ENCODE peak calls at places on chromosomes 5 and 9, in nine cellular contexts. P is activated B cell treated with CpG ODN at 0.5 μM for 24 hours; C is Right ventricle myocardium superior; D is A549; M is activated T-cell treated with anti-CD3 and anti-CD28 coated beads, Interleukin-2, amount 50 U/mL, for 72 hours; L is left cardiac atrium; I is IMR-90; W is central memory CD8-positive, alpha-beta T cell; N is upper lobe of left lung. Z is an unnamed sample.

GRCh38 chr5:159645194-159645846 is 271.0 kb upstream of the ADRA1B start:
- ATAC-seq in P (no peak), C (peak), D (no peak), M (no peak), L (no peak), I (no peak), W (no peak), N (no peak), Z (no peak)

GRCh38 chr5:112005533-112005926 is 248.5 kb upstream of the NREP start:
- ATAC-seq in P (no peak), C (no peak), D (no peak), M (no peak), L (peak), I (no peak), W (no peak), N (no peak), Z (no peak)

GRCh38 chr5:116492016-116492623 is 82.5 kb downstream of the SEMA6A start:
- ATAC-seq in P (no peak), C (peak), D (no peak), M (peak), L (peak), I (peak), W (peak), N (no peak), Z (peak)

GRCh38 chr5:170087168-170087817 is 18.4 kb upstream of the FOXI1 start:
- ATAC-seq in P (no peak), C (no peak), D (no peak), M (no peak), L (no peak), I (no peak), W (no peak), N (no peak), Z (no peak)

GRCh38 chr9:138044485-138045383 is 167.2 kb downstream of the CACNA1B start:
- ATAC-seq in P (no peak), C (no peak), D (no peak), M (no peak), L (no peak), I (no peak), W (no peak), N (no peak), Z (no peak)

GRCh38 chr5:181121675-181122561 is 9.1 kb downstream of the OR2V1 start:
- ATAC-seq in P (no peak), C (peak), D (peak), M (no peak), L (peak), I (no peak), W (no peak), N (peak), Z (no peak)

GRCh38 chr5:4947899-4948556 is 192.1 kb upstream of the ADAMTS16 start:
- ATAC-seq in P (no peak), C (no peak), D (no peak), M (no peak), L (peak), I (no peak), W (no peak), N (no peak), Z (no peak)

GRCh38 chr9:134413890-134414731 is 87.9 kb downstream of the RXRA start:
- ATAC-seq in P (no peak), C (peak), D (peak), M (no peak), L (peak), I (peak), W (no peak), N (peak), Z (no peak)

GRCh38 chr5:3592298-3592697 is 3.3 kb upstream of the IRX1 start:
- ATAC-seq in P (no peak), C (no peak), D (no peak), M (no peak), L (no peak), I (no peak), W (no peak), N (no peak), Z (no peak)

GRCh38 chr5:7396169-7397004 is 449 bp downstream of the ADCY2 start:
- ATAC-seq in P (no peak), C (no peak), D (peak), M (peak), L (peak), I (no peak), W (no peak), N (no peak), Z (no peak)

GRCh38 chr9:107794259-107794658 is 304.7 kb upstream of the KLF4 start:
- ATAC-seq in P (no peak), C (no peak), D (no peak), M (no peak), L (no peak), I (no peak), W (no peak), N (no peak), Z (no peak)

GRCh38 chr9:121599872-121600585 is 51.4 kb upstream of the DAB2IP start:
- ATAC-seq in P (no peak), C (no peak), D (peak), M (no peak), L (no peak), I (no peak), W (no peak), N (no peak), Z (no peak)

GRCh38 chr9:91820126-91820750 is 129.8 kb downstream of the ROR2 start:
- ATAC-seq in P (no peak), C (no peak), D (no peak), M (no peak), L (no peak), I (no peak), W (no peak), N (no peak), Z (no peak)

GRCh38 chr5:72377920-72378635 is 57.9 kb downstream of the PTCD2 start:
- ATAC-seq in P (no peak), C (peak), D (no peak), M (no peak), L (peak), I (no peak), W (no peak), N (no peak), Z (no peak)

GRCh38 chr5:91712718-91713117 is 329.6 kb upstream of the ARRDC3 start:
- ATAC-seq in P (no peak), C (no peak), D (no peak), M (no peak), L (no peak), I (no peak), W (no peak), N (no peak), Z (no peak)

GRCh38 chr5:31479706-31480105 is 52.2 kb downstream of the DROSHA start:
- ATAC-seq in P (no peak), C (no peak), D (no peak), M (no peak), L (no peak), I (no peak), W (no peak), N (no peak), Z (no peak)

GRCh38 chr5:20572560-20572959 is 584.6 kb upstream of the CDH18 start:
- ATAC-seq in P (no peak), C (no peak), D (peak), M (no peak), L (no peak), I (no peak), W (no peak), N (no peak), Z (no peak)

GRCh38 chr5:6728011-6728794 is 15.0 kb downstream of the TENT4A start:
- ATAC-seq in P (peak), C (no peak), D (no peak), M (peak), L (no peak), I (no peak), W (no peak), N (no peak), Z (peak)

GRCh38 chr5:156920042-156920860 is 42.8 kb downstream of the TIMD4 start:
- ATAC-seq in P (no peak), C (no peak), D (no peak), M (peak), L (no peak), I (no peak), W (peak), N (no peak), Z (peak)

GRCh38 chr9:138059196-138059595 is 181.6 kb downstream of the CACNA1B start:
- ATAC-seq in P (no peak), C (no peak), D (no peak), M (no peak), L (no peak), I (no peak), W (no peak), N (no peak), Z (no peak)

GRCh38 chr5:77915346-77915745 is 139.2 kb upstream of the TBCA start:
- ATAC-seq in P (no peak), C (no peak), D (no peak), M (no peak), L (no peak), I (no peak), W (no peak), N (no peak), Z (no peak)

GRCh38 chr5:54844905-54845566 is 140.4 kb downstream of the ESM1 start:
- ATAC-seq in P (peak), C (peak), D (no peak), M (no peak), L (no peak), I (peak), W (peak), N (no peak), Z (peak)

GRCh38 chr9:26677965-26678745 is 214.4 kb downstream of the CAAP1 start:
- ATAC-seq in P (no peak), C (no peak), D (no peak), M (no peak), L (no peak), I (no peak), W (no peak), N (no peak), Z (no peak)

GRCh38 chr5:176578391-176578808 is 29.3 kb downstream of the CDHR2 start:
- ATAC-seq in P (peak), C (peak), D (peak), M (peak), L (peak), I (no peak), W (no peak), N (peak), Z (peak)

GRCh38 chr9:121505903-121506640 is 6.4 kb upstream of the GGTA1 start:
- ATAC-seq in P (no peak), C (no peak), D (peak), M (no peak), L (no peak), I (no peak), W (no peak), N (no peak), Z (no peak)

GRCh38 chr5:89377752-89378455 is 494.9 kb upstream of the MEF2C start:
- ATAC-seq in P (no peak), C (no peak), D (no peak), M (no peak), L (no peak), I (no peak), W (no peak), N (no peak), Z (no peak)

GRCh38 chr5:56638768-56639238 is 176.5 kb upstream of the MAP3K1 start:
- ATAC-seq in P (no peak), C (no peak), D (no peak), M (no peak), L (no peak), I (no peak), W (no peak), N (no peak), Z (peak)

GRCh38 chr9:131270171-131271015 is 5.9 kb downstream of the FAM78A start:
- ATAC-seq in P (peak), C (peak), D (no peak), M (peak), L (peak), I (no peak), W (peak), N (peak), Z (peak)

GRCh38 chr9:694499-695154 is 146.9 kb upstream of the DMRT1 start:
- ATAC-seq in P (no peak), C (peak), D (peak), M (no peak), L (peak), I (peak), W (no peak), N (no peak), Z (no peak)

Z was measured in stimulated activated memory B cell treated with anti-CD40 and anti-IgM and Interleukin-4, amounts not matched to agents 10 μg/mL and 1 μg/mL and 100 μg/mL, for 72 hours.